ENCODE peak calls at places on chromosomes 1 and 21, in seven cellular contexts. E, P, J, W, U, H and T are unnamed samples.

GRCh38 chr1:203858975-203859374 is 2.4 kb upstream of the SNRPE start:
- DNase-seq in E (no peak), P (no peak), J (no peak), W (no peak), U (no peak), H (no peak), T (no peak)

GRCh38 chr21:16821588-16821987 is 691.3 kb upstream of the CXADR start:
- DNase-seq in E (no peak), P (no peak), J (no peak), W (no peak), U (no peak), H (no peak), T (no peak)

GRCh38 chr1:41721039-41721438 is 197.7 kb downstream of the HIVEP3 start:
- DNase-seq in E (no peak), P (no peak), J (no peak), W (no peak), U (no peak), H (no peak), T (no peak)

GRCh38 chr1:234730542-234731370 is 120.8 kb upstream of the IRF2BP2 start:
- DNase-seq in E (no peak), P (no peak), J (no peak), W (no peak), U (peak), H (peak), T (no peak)

GRCh38 chr1:245124644-245125043 is 30.1 kb upstream of the KIF26B start:
- DNase-seq in E (no peak), P (no peak), J (no peak), W (no peak), U (no peak), H (no peak), T (no peak)

GRCh38 chr21:28943631-28944030 is 49.0 kb downstream of the LTN1 start:
- DNase-seq in E (no peak), P (no peak), J (no peak), W (no peak), U (no peak), H (no peak), T (no peak)

GRCh38 chr1:184801503-184801902 is 46.8 kb upstream of the EDEM3 start:
- DNase-seq in E (no peak), P (no peak), J (peak), W (peak), U (no peak), H (no peak), T (no peak)

GRCh38 chr1:94000531-94001282 is 91.5 kb upstream of the GCLM start:
- DNase-seq in E (no peak), P (no peak), J (no peak), W (no peak), U (no peak), H (no peak), T (no peak)

GRCh38 chr1:111471012-111471411 is 2.8 kb upstream of the C1orf162 start:
- DNase-seq in E (no peak), P (no peak), J (no peak), W (no peak), U (peak), H (peak), T (no peak)

GRCh38 chr1:115252585-115252984 is 85.5 kb downstream of the NGF start:
- DNase-seq in E (no peak), P (no peak), J (no peak), W (no peak), U (no peak), H (no peak), T (no peak)

GRCh38 chr1:234980657-234981396 is 147.8 kb downstream of the TOMM20 start:
- DNase-seq in E (peak), P (peak), J (no peak), W (peak), U (peak), H (peak), T (no peak)

GRCh38 chr1:89104687-89105086 is 21.2 kb downstream of the GBP2 start:
- DNase-seq in E (no peak), P (no peak), J (no peak), W (no peak), U (no peak), H (no peak), T (no peak)